ENCODE peak calls at places on chromosomes 2 and 18, in six cellular contexts. G is NCI-H510A treated with DMSO at 0.1 percent for 48 hours, I is HEK293T, V is NCI-H524, Q is GM19239, D is mucosa of gallbladder. E is an unnamed sample.
A peak's percentile ranks its signal among the peaks of the same experiment; 100 is the strongest.

GRCh38 chr2:3613524-3613905 is 18.6 kb downstream of the COLEC11 start:
- DNase-seq in V (no peak), Q (no peak), G (no peak), D (peak; percentile 5), I (no peak), E (no peak)

GRCh38 chr2:181785677-181786344 is 105.5 kb upstream of the NEUROD1 start:
- DNase-seq in G (no peak), V (no peak), Q (no peak), I (peak; percentile 20), D (no peak), E (peak; percentile 60)

GRCh38 chr18:74942319-74942910 is 266.5 kb downstream of the PTGR3 start:
- DNase-seq in G (no peak), I (no peak), Q (peak; percentile 31), V (no peak), D (no peak), E (peak; percentile 18)

GRCh38 chr2:20603791-20604190 is 47.1 kb downstream of the HS1BP3 start:
- DNase-seq in I (no peak), G (no peak), V (no peak), D (no peak), Q (no peak), E (no peak)

GRCh38 chr18:74950479-74950878 is 258.5 kb downstream of the PTGR3 start:
- DNase-seq in V (no peak), I (no peak), D (no peak), G (peak; percentile 71), Q (no peak), E (no peak)

GRCh38 chr18:46950064-46950656 is 32.8 kb downstream of the KATNAL2 start:
- DNase-seq in I (peak; percentile 22), G (peak; percentile 8), V (no peak), Q (no peak), D (no peak), E (no peak)

GRCh38 chr2:17594533-17595391 is 54.3 kb downstream of the VSNL1 start:
- DNase-seq in I (no peak), V (no peak), Q (no peak), G (no peak), D (no peak), E (no peak)

GRCh38 chr2:175854149-175854548 is 147.9 kb downstream of the LNPK start:
- DNase-seq in V (peak; percentile 58), D (no peak), G (no peak), Q (no peak), I (no peak), E (no peak)

GRCh38 chr18:79523738-79524180 is 128.0 kb downstream of the NFATC1 start:
- DNase-seq in V (no peak), I (no peak), Q (peak; percentile 59), D (no peak), G (no peak), E (no peak)

E was measured in AG09319.